ENCODE peak calls at places on chromosomes 13 and 19, in eight cellular contexts. H, U, K, Y, P, O, V and L are unnamed samples. For H3K27me3 and H3K9me3, the result is how much of the 10 kb centered on the place peaks cover.

GRCh38 chr13:97136418-97136817 is 85.7 kb upstream of the MBNL2 start:
- DNase-seq in H (no peak), U (no peak), K (no peak), Y (no peak), P (no peak), O (no peak), V (no peak), L (peak)

GRCh38 chr19:42122691-42123607 is 9.3 kb downstream of the POU2F2 start:
- DNase-seq in H (no peak), U (no peak), K (no peak), Y (no peak), P (no peak), O (no peak), V (no peak), L (no peak)

GRCh38 chr19:1984360-1984759 is 31.2 kb downstream of the BTBD2 start:
- DNase-seq in H (no peak), U (no peak), K (no peak), Y (no peak), P (no peak), O (no peak), V (no peak), L (no peak)

GRCh38 chr13:48542581-48543341 is 9.9 kb upstream of the RCBTB2 start:
- DNase-seq in H (peak), U (peak), K (peak), Y (peak), P (no peak), O (peak), V (peak), L (no peak)

GRCh38 chr19:41323430-41324125 is 13.6 kb downstream of the CCDC97 start:
- DNase-seq in H (peak), U (peak), K (peak), Y (peak), P (peak), O (peak), V (peak), L (peak)

GRCh38 chr19:45413497-45413896 is 7.1 kb downstream of the POLR1G start:
- DNase-seq in H (no peak), U (no peak), K (no peak), Y (no peak), P (no peak), O (no peak), V (no peak), L (no peak)

GRCh38 chr13:70171151-70171550 is 62.9 kb upstream of the KLHL1 start:
- DNase-seq in H (peak), U (no peak), K (no peak), Y (no peak), P (no peak), O (no peak), V (no peak), L (no peak)

GRCh38 chr19:3250675-3251074 is 26.2 kb downstream of the CELF5 start:
- DNase-seq in H (peak), U (no peak), K (peak), Y (peak), P (no peak), O (no peak), V (no peak), L (no peak)

GRCh38 chr13:72246396-72246795 is 379.4 kb upstream of the DACH1 start:
- DNase-seq in H (no peak), U (no peak), K (no peak), Y (no peak), P (no peak), O (no peak), V (no peak), L (no peak)

GRCh38 chr19:18390075-18390909 is 4.3 kb downstream of the GDF15 start:
- DNase-seq in H (no peak), U (no peak), K (no peak), Y (peak), P (no peak), O (no peak), V (no peak), L (no peak)

GRCh38 chr13:102968572-102969228 is 97.5 kb downstream of the SLC10A2 start:
- DNase-seq in H (no peak), U (no peak), K (no peak), Y (no peak), P (no peak), O (no peak), V (no peak), L (no peak)

GRCh38 chr19:3360494-3361383 is 5.6 kb upstream of the NFIC start:
- DNase-seq in H (peak), U (peak), K (peak), Y (peak), P (no peak), O (peak), V (peak), L (peak)

GRCh38 chr13:64397699-64398098 is 2832.4 kb downstream of the PCDH9 start:
- DNase-seq in H (no peak), U (no peak), K (no peak), Y (peak), P (no peak), O (no peak), V (no peak), L (no peak)

GRCh38 chr19:16143399-16144215 is at the start of gene HSH2D:
- DNase-seq in H (peak), U (no peak), K (no peak), Y (no peak), P (no peak), O (no peak), V (peak), L (no peak)

GRCh38 chr13:110028311-110028710 is 241.9 kb upstream of the IRS2 start:
- DNase-seq in H (no peak), U (no peak), K (no peak), Y (no peak), P (no peak), O (no peak), V (no peak), L (no peak)

GRCh38 chr19:10390652-10391286 is 10.4 kb upstream of the TYK2 start:
- DNase-seq in H (peak), U (peak), K (peak), Y (peak), P (no peak), O (peak), V (peak), L (peak)

GRCh38 chr13:53238241-53238640 is 209.6 kb downstream of the OLFM4 start:
- DNase-seq in H (no peak), U (no peak), K (no peak), Y (no peak), P (no peak), O (no peak), V (no peak), L (no peak)

GRCh38 chr19:2061936-2062729 is 11.1 kb upstream of the MKNK2 start:
- DNase-seq in H (peak), U (no peak), K (no peak), Y (no peak), P (no peak), O (peak), V (no peak), L (no peak)

GRCh38 chr13:49711218-49711863 is 20.1 kb upstream of the EBPL start:
- DNase-seq in H (no peak), U (no peak), K (peak), Y (peak), P (no peak), O (no peak), V (no peak), L (no peak)

GRCh38 chr19:42293539-42293938 is 8.4 kb upstream of the PRR19 start:
- DNase-seq in H (no peak), U (no peak), K (no peak), Y (no peak), P (no peak), O (no peak), V (no peak), L (peak)

GRCh38 chr19:28020631-28021315 is 1192.2 kb downstream of the UQCRFS1 start:
- DNase-seq in H (no peak), U (no peak), K (no peak), Y (no peak), P (no peak), O (no peak), V (no peak), L (no peak)

GRCh38 chr19:2973229-2973628 is 4.1 kb upstream of the TLE6 start:
- DNase-seq in H (no peak), U (peak), K (no peak), Y (peak), P (no peak), O (peak), V (peak), L (no peak)

GRCh38 chr13:40082644-40083043 is 427.2 kb downstream of the COG6 start:
- DNase-seq in H (no peak), U (no peak), K (no peak), Y (peak), P (no peak), O (no peak), V (no peak), L (no peak)

GRCh38 chr13:104314926-104315535 is 1248.8 kb upstream of the SLC10A2 start:
- DNase-seq in H (no peak), U (no peak), K (no peak), Y (no peak), P (no peak), O (no peak), V (no peak), L (peak)

GRCh38 chr13:107721436-107721835 is 493.9 kb downstream of the LIG4 start:
- DNase-seq in H (no peak), U (no peak), K (peak), Y (no peak), P (no peak), O (no peak), V (no peak), L (no peak)

DNA sequence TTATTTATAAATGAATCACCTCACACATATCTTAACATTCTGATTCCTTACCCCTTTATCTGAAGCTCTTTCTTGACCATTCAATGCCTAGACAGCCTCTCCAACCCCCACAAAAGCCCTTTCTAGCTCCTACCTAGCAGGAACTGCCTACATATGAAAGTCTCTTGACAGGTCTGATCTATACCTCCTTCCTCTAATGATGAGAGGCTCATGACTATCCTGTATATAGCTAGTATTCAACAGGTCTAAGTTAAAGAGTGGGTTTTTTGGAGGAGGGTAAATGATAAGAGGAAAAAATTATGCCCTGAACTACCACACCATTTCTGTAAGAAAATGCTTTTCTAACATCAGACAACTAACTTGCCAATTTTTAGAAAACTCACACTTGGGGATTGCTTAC is 47.0 kb downstream of the RBM26 start:
- DNase-seq in H (no peak), U (no peak), K (no peak), Y (no peak), P (no peak), O (no peak), V (no peak), L (no peak)
- H3K27me3 ChIP-seq in H (under half), U (under half), K (under half), Y (under half), P (under half), O (under half), V (under half), L (under half)

DNA sequence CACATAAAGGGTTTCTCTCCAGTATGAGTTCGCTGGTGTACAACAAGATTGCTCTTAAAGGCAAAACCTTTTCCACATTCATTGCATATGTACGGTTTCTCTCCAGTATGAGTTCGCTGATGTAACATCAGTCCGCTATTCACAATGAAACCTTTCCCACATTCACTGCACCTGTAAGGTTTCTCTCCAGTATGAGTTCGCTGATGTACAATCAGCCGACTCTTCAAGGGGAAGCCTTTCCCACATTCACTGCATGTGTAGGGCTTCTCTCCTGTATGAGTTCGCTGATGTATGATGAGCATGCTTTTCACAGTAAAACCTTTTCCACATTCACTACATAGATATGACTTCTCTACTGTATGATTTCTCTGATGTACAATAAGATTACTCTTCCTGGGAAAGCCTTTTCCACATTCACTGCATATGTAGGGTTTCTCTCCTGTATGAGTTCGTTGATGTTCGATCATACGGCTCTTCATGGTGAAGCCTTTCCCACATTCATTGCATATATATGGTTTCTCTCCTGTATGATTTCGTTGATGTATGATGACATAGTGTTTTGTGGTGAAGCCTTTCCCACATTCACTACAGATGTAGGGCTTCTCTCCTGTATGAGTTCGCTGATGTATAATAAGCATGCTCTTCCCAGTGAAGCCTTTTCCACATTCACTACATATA is 6.0 kb upstream of the ZNF614 start:
- DNase-seq in H (no peak), U (no peak), K (peak), Y (peak), P (no peak), O (no peak), V (no peak), L (no peak)
- H3K9me3 ChIP-seq in H (under half), U (under half), K (under half), Y (under half), P (half or more), O (under half), V (half or more), L (half or more)

DNA sequence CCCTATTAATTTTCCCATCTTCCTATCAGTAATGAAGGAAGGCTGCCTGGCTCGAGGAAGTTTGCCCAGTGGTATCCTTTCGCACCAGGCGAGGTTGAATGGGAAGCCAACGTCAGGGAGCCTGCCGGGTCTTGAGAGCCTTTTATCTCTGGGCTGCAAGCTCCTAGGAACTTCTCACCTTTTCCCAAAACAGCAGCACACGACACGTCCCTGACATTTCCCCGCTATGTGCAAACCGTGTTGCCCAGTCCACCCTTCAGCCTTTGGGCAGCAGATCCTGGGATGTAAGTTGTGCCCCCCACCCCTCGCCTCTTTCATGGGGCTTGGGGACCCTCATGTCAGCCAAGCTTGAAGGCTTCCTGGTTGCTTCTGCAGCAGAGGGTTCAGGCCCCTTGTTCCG is 179.1 kb downstream of the ZNF536 start:
- DNase-seq in H (no peak), U (no peak), K (no peak), Y (no peak), P (no peak), O (no peak), V (no peak), L (no peak)
- H3K27me3 ChIP-seq in H (under half), U (under half), K (under half), Y (under half), P (under half), O (under half), V (under half), L (under half)

DNA sequence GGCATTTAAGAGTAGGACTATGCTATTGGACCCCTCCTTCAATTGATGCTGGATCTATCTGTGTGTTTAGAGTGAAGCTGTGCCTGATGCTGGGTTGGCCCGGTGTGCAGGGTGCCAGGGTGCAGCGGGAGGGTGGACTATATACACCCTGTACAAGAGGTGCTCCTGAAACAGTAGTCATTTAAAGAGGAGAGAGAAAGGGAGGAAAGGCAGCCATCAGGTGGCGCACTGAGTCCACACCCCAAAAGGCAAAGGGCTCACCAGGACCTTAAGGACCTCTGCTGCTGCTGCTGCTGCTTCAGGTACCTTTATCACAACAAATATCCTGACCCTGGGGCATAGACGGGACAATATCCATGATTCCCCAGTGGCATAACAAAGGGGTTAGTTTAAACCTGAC is 39.4 kb downstream of the ZNF136 start:
- DNase-seq in H (peak), U (no peak), K (peak), Y (peak), P (no peak), O (no peak), V (peak), L (no peak)
- H3K9me3 ChIP-seq in H (under half), U (under half), K (under half), Y (under half), P (half or more), O (under half), V (under half), L (under half)

DNA sequence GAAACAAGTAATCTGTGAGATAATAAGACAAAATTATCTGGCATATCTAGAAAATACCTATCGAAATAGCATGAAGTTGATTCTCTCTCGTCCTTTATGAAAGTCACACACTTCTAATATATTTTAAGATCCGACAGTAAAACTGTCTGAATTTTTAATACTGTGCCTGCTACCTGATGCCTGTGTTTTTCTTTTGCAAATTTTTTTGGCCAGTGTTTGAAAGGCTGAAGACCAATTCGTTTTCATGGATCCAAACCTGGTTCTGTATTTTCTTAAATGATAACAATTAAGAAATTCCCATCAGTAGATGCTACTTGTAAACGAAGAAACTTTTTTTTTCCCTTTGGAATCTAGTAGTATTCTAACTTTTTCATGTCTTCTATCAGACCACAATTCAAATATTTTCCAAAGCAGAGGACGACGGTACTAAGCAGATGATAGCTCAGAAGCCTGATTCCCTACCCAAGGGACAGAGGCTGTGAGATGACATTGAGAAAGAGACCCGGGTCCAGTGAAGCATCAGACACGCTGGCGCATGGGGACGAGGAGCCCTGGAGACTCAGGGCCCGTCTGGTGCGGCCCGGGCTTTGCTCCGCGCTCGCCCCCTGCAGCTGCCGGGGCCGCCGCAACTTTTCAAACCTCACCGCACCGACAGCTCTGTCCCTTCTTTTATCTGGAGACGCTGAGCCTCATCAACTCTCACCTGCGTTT is 49.5 kb upstream of the PABPC3 start:
- DNase-seq in H (no peak), U (no peak), K (peak), Y (no peak), P (no peak), O (no peak), V (no peak), L (no peak)
- H3K27me3 ChIP-seq in H (under half), U (under half), K (under half), Y (under half), P (under half), O (under half), V (half or more), L (half or more)

DNA sequence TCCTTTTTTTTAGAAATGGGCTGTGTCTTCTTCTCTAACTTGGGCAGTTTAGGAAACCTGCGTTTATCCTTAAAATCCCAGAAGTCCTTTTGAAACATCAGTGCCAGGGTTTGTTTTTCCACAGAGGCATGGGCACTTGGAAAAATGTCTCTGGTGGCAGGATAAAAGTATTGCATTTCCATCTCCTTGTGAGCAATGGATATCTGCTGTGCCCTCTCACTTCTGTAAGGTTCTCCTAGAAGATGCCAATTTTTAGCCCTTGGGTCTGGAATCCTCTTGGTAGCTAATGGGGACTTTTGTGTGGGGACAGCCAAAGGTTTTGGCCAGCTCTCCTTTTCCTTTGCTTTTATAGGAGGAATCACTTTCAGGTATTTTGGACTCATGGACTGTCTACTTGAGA is 21.0 kb downstream of the WDR87 start:
- DNase-seq in H (no peak), U (no peak), K (no peak), Y (no peak), P (no peak), O (no peak), V (no peak), L (no peak)
- H3K9me3 ChIP-seq in H (under half), U (under half), K (under half), Y (under half), P (under half), O (under half), V (half or more), L (under half)

DNA sequence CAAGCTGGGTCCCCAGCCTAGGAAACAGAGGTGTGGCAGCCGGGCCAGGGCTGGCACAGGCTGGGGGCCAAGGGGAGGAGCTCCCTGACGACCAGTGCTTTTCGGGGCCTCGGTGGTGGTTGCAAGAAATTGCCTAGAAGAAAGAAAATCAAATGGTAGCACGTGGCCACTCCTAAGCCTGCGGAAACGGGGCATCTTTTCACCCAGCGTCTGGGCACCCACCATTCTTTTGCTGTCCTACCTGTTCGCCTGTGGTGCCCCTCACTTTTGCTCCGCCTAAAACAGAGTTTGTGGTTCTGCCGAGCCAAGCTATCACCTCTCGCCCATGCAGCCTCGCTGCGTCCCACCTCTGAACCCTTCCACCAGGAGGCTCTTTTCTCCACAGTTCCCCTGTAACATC is 7.1 kb upstream of the KRTDAP start:
- DNase-seq in H (no peak), U (no peak), K (no peak), Y (no peak), P (no peak), O (no peak), V (no peak), L (no peak)
- H3K27me3 ChIP-seq in H (under half), U (under half), K (under half), Y (under half), P (under half), O (under half), V (under half), L (under half)